ENCODE peak calls at places on chromosomes 5 and 9, in five cellular contexts. C, F, W, P and K are unnamed samples.

GRCh38 chr5:116799401-116799800 is 224.8 kb upstream of the SEMA6A start:
- DNase-seq in C (no peak), F (no peak), W (no peak), P (no peak), K (peak; percentile 64)

GRCh38 chr5:181219262-181220177 is 3.6 kb upstream of the TRIM41 start:
- DNase-seq in C (no peak), F (no peak), W (no peak), P (no peak), K (no peak)

GRCh38 chr9:83956288-83957028 is 23.6 kb downstream of the HNRNPK start:
- DNase-seq in C (peak; percentile 87), F (peak; percentile 75), W (peak; percentile 88), P (peak; percentile 39), K (peak; percentile 36)

GRCh38 chr5:55626805-55627204 is 85.3 kb downstream of the SLC38A9 start:
- DNase-seq in C (no peak), F (no peak), W (no peak), P (no peak), K (no peak)

GRCh38 chr5:1652873-1653707 is 129.3 kb upstream of the LPCAT1 start:
- DNase-seq in C (no peak), F (no peak), W (no peak), P (no peak), K (peak; percentile 62)

GRCh38 chr5:103375356-103375755 is 116.8 kb downstream of the MACIR start:
- DNase-seq in C (no peak), F (no peak), W (peak; percentile 35), P (no peak), K (no peak)

GRCh38 chr5:150263801-150264621 is 25.6 kb downstream of the CAMK2A start:
- DNase-seq in C (no peak), F (no peak), W (peak; percentile 60), P (no peak), K (peak; percentile 42)

GRCh38 chr5:157740211-157740610 is 3.3 kb upstream of the LSM11 start:
- DNase-seq in C (no peak), F (peak; percentile 23), W (peak; percentile 58), P (peak; percentile 9), K (peak; percentile 66)

GRCh38 chr5:109688647-109688998 is 1.1 kb upstream of the MAN2A1 start:
- DNase-seq in C (no peak), F (peak; percentile 49), W (peak; percentile 79), P (no peak), K (peak; percentile 2)

GRCh38 chr5:128579111-128579510 is 41.1 kb upstream of the FBN2 start:
- DNase-seq in C (no peak), F (no peak), W (peak; percentile 45), P (no peak), K (no peak)

GRCh38 chr9:91047993-91048607 is 246.5 kb downstream of the SYK start:
- DNase-seq in C (peak; percentile 72), F (peak; percentile 69), W (no peak), P (no peak), K (no peak)

GRCh38 chr5:61809651-61810050 is 477.6 kb downstream of the ZSWIM6 start:
- DNase-seq in C (no peak), F (no peak), W (no peak), P (no peak), K (no peak)

GRCh38 chr9:133385452-133385851 is 9.3 kb downstream of the STKLD1 start:
- DNase-seq in C (no peak), F (no peak), W (no peak), P (no peak), K (no peak)